ENCODE peak calls at places on chromosomes 2 and 18, in four cellular contexts. One of them, this sample, is unnamed.

GRCh38 chr2:231357931-231358330 is 37.6 kb upstream of the B3GNT7 start:
- DNase-seq in hepatocyte: no peak
- DNase-seq in sigmoid colon: peak
- DNase-seq in psoas muscle: no peak
- DNase-seq in this sample: no peak

GRCh38 chr2:197958592-197958991 is 154.2 kb downstream of the PLCL1 start:
- DNase-seq in hepatocyte: no peak
- DNase-seq in sigmoid colon: no peak
- DNase-seq in psoas muscle: no peak
- DNase-seq in this sample: no peak

GRCh38 chr2:192585418-192585817 is 390.7 kb upstream of the TMEFF2 start:
- DNase-seq in hepatocyte: no peak
- DNase-seq in sigmoid colon: no peak
- DNase-seq in psoas muscle: no peak
- DNase-seq in this sample: no peak

GRCh38 chr18:46324556-46324955 is 220.4 kb downstream of the HAUS1 start:
- DNase-seq in hepatocyte: peak
- DNase-seq in sigmoid colon: no peak
- DNase-seq in psoas muscle: no peak
- DNase-seq in this sample: no peak

GRCh38 chr2:110714824-110715223 is 17.5 kb upstream of the ACOXL start:
- DNase-seq in hepatocyte: no peak
- DNase-seq in sigmoid colon: no peak
- DNase-seq in psoas muscle: no peak
- DNase-seq in this sample: no peak

GRCh38 chr2:189412330-189412953 is 28.8 kb upstream of the WDR75 start:
- DNase-seq in hepatocyte: peak
- DNase-seq in sigmoid colon: peak
- DNase-seq in psoas muscle: no peak
- DNase-seq in this sample: peak

GRCh38 chr2:66428986-66429612 is 5.8 kb upstream of the MEIS1 start:
- DNase-seq in hepatocyte: peak
- DNase-seq in sigmoid colon: no peak
- DNase-seq in psoas muscle: no peak
- DNase-seq in this sample: peak

GRCh38 chr2:152755029-152755428 is 36.6 kb downstream of the ARL6IP6 start:
- DNase-seq in hepatocyte: peak
- DNase-seq in sigmoid colon: no peak
- DNase-seq in psoas muscle: no peak
- DNase-seq in this sample: peak

GRCh38 chr2:33633295-33633694 is 34.2 kb upstream of the FAM98A start:
- DNase-seq in hepatocyte: no peak
- DNase-seq in sigmoid colon: no peak
- DNase-seq in psoas muscle: no peak
- DNase-seq in this sample: no peak

GRCh38 chr2:124810132-124810531 is 785.0 kb downstream of the CNTNAP5 start:
- DNase-seq in hepatocyte: peak
- DNase-seq in sigmoid colon: no peak
- DNase-seq in psoas muscle: no peak
- DNase-seq in this sample: peak

GRCh38 chr2:104944495-104944894 is 90.6 kb downstream of the POU3F3 start:
- DNase-seq in hepatocyte: peak
- DNase-seq in sigmoid colon: no peak
- DNase-seq in psoas muscle: no peak
- DNase-seq in this sample: peak

GRCh38 chr2:239259603-239260298 is 141.1 kb downstream of the HDAC4 start:
- DNase-seq in hepatocyte: no peak
- DNase-seq in sigmoid colon: peak
- DNase-seq in psoas muscle: no peak
- DNase-seq in this sample: peak

GRCh38 chr2:129224022-129224421 is 755.4 kb upstream of the RAB6C start:
- DNase-seq in hepatocyte: no peak
- DNase-seq in sigmoid colon: no peak
- DNase-seq in psoas muscle: no peak
- DNase-seq in this sample: no peak

GRCh38 chr2:43745457-43745856 is 28.4 kb upstream of the DYNC2LI1 start:
- DNase-seq in hepatocyte: no peak
- DNase-seq in sigmoid colon: no peak
- DNase-seq in psoas muscle: no peak
- DNase-seq in this sample: no peak

GRCh38 chr2:167140767-167141166 is 252.5 kb downstream of the XIRP2 start:
- DNase-seq in hepatocyte: peak
- DNase-seq in sigmoid colon: no peak
- DNase-seq in psoas muscle: no peak
- DNase-seq in this sample: no peak

GRCh38 chr2:113167115-113167932 is 6.4 kb upstream of the PSD4 start:
- DNase-seq in hepatocyte: peak
- DNase-seq in sigmoid colon: no peak
- DNase-seq in psoas muscle: peak
- DNase-seq in this sample: no peak

GRCh38 chr2:3192920-3193319 is 184.7 kb downstream of the EIPR1 start:
- DNase-seq in hepatocyte: no peak
- DNase-seq in sigmoid colon: no peak
- DNase-seq in psoas muscle: peak
- DNase-seq in this sample: no peak

GRCh38 chr18:5900249-5900648 is 4.9 kb upstream of the TMEM200C start:
- DNase-seq in hepatocyte: peak
- DNase-seq in sigmoid colon: no peak
- DNase-seq in psoas muscle: no peak
- DNase-seq in this sample: no peak

GRCh38 chr2:235116885-235117492 is 165.2 kb downstream of the SH3BP4 start:
- DNase-seq in hepatocyte: peak
- DNase-seq in sigmoid colon: no peak
- DNase-seq in psoas muscle: no peak
- DNase-seq in this sample: no peak

GRCh38 chr18:59402432-59403090 is 43.5 kb upstream of the LMAN1 start:
- DNase-seq in hepatocyte: peak
- DNase-seq in sigmoid colon: peak
- DNase-seq in psoas muscle: peak
- DNase-seq in this sample: peak

GRCh38 chr2:44271296-44271695 is 4.0 kb upstream of the SLC3A1 start:
- DNase-seq in hepatocyte: no peak
- DNase-seq in sigmoid colon: no peak
- DNase-seq in psoas muscle: no peak
- DNase-seq in this sample: no peak

GRCh38 chr18:48543228-48543627 is 4.4 kb downstream of the CTIF start:
- DNase-seq in hepatocyte: peak
- DNase-seq in sigmoid colon: no peak
- DNase-seq in psoas muscle: no peak
- DNase-seq in this sample: peak

GRCh38 chr2:128714285-128714684 is 395.6 kb upstream of the HS6ST1 start:
- DNase-seq in hepatocyte: no peak
- DNase-seq in sigmoid colon: no peak
- DNase-seq in psoas muscle: no peak
- DNase-seq in this sample: peak

GRCh38 chr2:179275280-179276013 is 10.8 kb upstream of the SESTD1 start:
- DNase-seq in hepatocyte: peak
- DNase-seq in sigmoid colon: no peak
- DNase-seq in psoas muscle: no peak
- DNase-seq in this sample: no peak

GRCh38 chr2:239589270-239589825 is 188.5 kb upstream of the HDAC4 start:
- DNase-seq in hepatocyte: no peak
- DNase-seq in sigmoid colon: peak
- DNase-seq in psoas muscle: no peak
- DNase-seq in this sample: no peak

GRCh38 chr2:64996914-64997313 is 7.7 kb downstream of the SLC1A4 start:
- DNase-seq in hepatocyte: no peak
- DNase-seq in sigmoid colon: no peak
- DNase-seq in psoas muscle: no peak
- DNase-seq in this sample: no peak

GRCh38 chr18:74947875-74948274 is 261.1 kb downstream of the PTGR3 start:
- DNase-seq in hepatocyte: no peak
- DNase-seq in sigmoid colon: no peak
- DNase-seq in psoas muscle: no peak
- DNase-seq in this sample: no peak
- H3K27ac ChIP-seq in hepatocyte: no peak
- H3K27ac ChIP-seq in sigmoid colon: no peak
- H3K27ac ChIP-seq in psoas muscle: no peak
- H3K27ac ChIP-seq in this sample: no peak

GRCh38 chr2:206983156-206983875 is 44.0 kb downstream of the CPO start:
- DNase-seq in hepatocyte: no peak
- DNase-seq in sigmoid colon: no peak
- DNase-seq in psoas muscle: no peak
- DNase-seq in this sample: no peak
- TF ChIP-seq CTCF in hepatocyte: no peak
- TF ChIP-seq CTCF in sigmoid colon: no peak
- TF ChIP-seq CTCF in psoas muscle: no peak
- TF ChIP-seq CTCF in this sample: no peak

GRCh38 chr2:200352631-200353030 is 46.1 kb downstream of the SPATS2L start:
- DNase-seq in hepatocyte: peak
- DNase-seq in sigmoid colon: no peak
- DNase-seq in psoas muscle: no peak
- DNase-seq in this sample: no peak
- H3K27ac ChIP-seq in hepatocyte: peak
- H3K27ac ChIP-seq in sigmoid colon: peak
- H3K27ac ChIP-seq in psoas muscle: peak
- H3K27ac ChIP-seq in this sample: no peak

GRCh38 chr18:61957801-61958516 is 65.2 kb upstream of the RNF152 start:
- DNase-seq in hepatocyte: no peak
- DNase-seq in sigmoid colon: no peak
- DNase-seq in psoas muscle: no peak
- DNase-seq in this sample: peak
- TF ChIP-seq CTCF in hepatocyte: no peak
- TF ChIP-seq CTCF in sigmoid colon: no peak
- TF ChIP-seq CTCF in psoas muscle: no peak
- TF ChIP-seq CTCF in this sample: peak

DNA sequence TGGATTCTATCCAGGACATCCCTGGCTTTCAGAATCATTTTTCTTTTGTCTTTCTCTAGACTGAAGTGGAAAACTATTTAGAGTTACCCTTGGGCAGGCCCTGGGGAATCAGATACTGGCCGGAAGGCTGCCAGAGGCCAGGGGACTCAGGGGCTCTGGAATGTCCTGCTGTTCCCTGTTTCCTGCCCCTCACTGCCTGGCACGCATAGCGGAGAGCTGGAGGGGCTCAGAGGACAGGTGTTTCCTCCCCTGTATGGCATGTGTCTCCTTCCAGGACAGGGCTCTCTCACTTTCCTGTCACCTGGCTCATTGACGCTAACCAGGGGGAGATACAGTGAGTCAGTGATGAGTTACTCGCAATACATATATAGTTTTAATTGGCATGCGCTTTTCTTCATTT is 38.8 kb downstream of the DYSF start:
- DNase-seq in hepatocyte: no peak
- DNase-seq in sigmoid colon: peak
- DNase-seq in psoas muscle: peak
- DNase-seq in this sample: peak
- H3K27ac ChIP-seq in hepatocyte: no peak
- H3K27ac ChIP-seq in sigmoid colon: no peak
- H3K27ac ChIP-seq in psoas muscle: peak
- H3K27ac ChIP-seq in this sample: no peak